ENCODE peak calls at places on chromosome 2, in nine cellular contexts. H, F, R, I, P, M, J, N and Z are unnamed samples.

GRCh38 chr2:156901373-156902031 is 356.0 kb upstream of the GALNT5 start:
- DNase-seq in F (no peak), R (no peak), J (no peak), H (no peak), M (no peak), I (no peak), N (no peak), P (no peak), Z (no peak)

GRCh38 chr2:46803911-46804670 is 111.5 kb downstream of the MCFD2 start:
- DNase-seq in M (no peak), N (no peak), I (peak), F (no peak), P (no peak), J (no peak), R (peak), H (no peak), Z (no peak)

GRCh38 chr2:145484443-145485086 is 964.6 kb upstream of the ZEB2 start:
- DNase-seq in J (peak), N (no peak), I (peak), R (no peak), H (no peak), F (peak), P (no peak), M (peak), Z (peak)

GRCh38 chr2:52934354-52934898 is 833.2 kb upstream of the CHAC2 start:
- DNase-seq in R (peak), J (no peak), N (no peak), F (no peak), M (no peak), H (no peak), I (peak), P (no peak), Z (no peak)

GRCh38 chr2:190190507-190190906 is 128.0 kb upstream of the MSTN start:
- DNase-seq in R (no peak), P (no peak), M (no peak), F (no peak), I (no peak), H (no peak), J (no peak), N (no peak), Z (no peak)

GRCh38 chr2:47028171-47028570 is 112.6 kb upstream of the MCFD2 start:
- DNase-seq in H (no peak), N (no peak), J (no peak), M (no peak), I (no peak), P (no peak), R (no peak), F (no peak), Z (no peak)

GRCh38 chr2:85756195-85756594 is 2.4 kb downstream of the ATOH8 start:
- DNase-seq in F (no peak), R (no peak), M (no peak), J (no peak), I (no peak), H (no peak), P (no peak), N (no peak), Z (no peak)

GRCh38 chr2:43539991-43540860 is 55.6 kb downstream of the THADA start:
- DNase-seq in I (peak), N (no peak), M (no peak), P (no peak), F (no peak), J (no peak), R (peak), H (no peak), Z (no peak)

GRCh38 chr2:196510246-196510645 is 129.3 kb upstream of the CCDC150 start:
- DNase-seq in M (no peak), N (no peak), R (no peak), F (no peak), J (no peak), H (no peak), P (no peak), I (no peak), Z (no peak)

GRCh38 chr2:96142217-96143113 is 2.8 kb downstream of the DUSP2 start:
- DNase-seq in M (no peak), F (peak), H (peak), P (no peak), J (peak), I (no peak), R (no peak), N (peak), Z (no peak)

GRCh38 chr2:119111115-119111975 is 47.2 kb downstream of the C1QL2 start:
- DNase-seq in N (no peak), M (no peak), H (no peak), F (no peak), R (no peak), I (no peak), P (no peak), J (no peak), Z (peak)

GRCh38 chr2:28589746-28590463 is 94.0 kb downstream of the PLB1 start:
- DNase-seq in N (no peak), I (no peak), P (no peak), H (no peak), J (no peak), M (no peak), F (no peak), R (no peak), Z (no peak)

GRCh38 chr2:119475225-119475856 is 43.7 kb downstream of the TMEM37 start:
- DNase-seq in R (no peak), J (peak), I (no peak), F (peak), H (no peak), P (no peak), N (no peak), M (peak), Z (no peak)

GRCh38 chr2:28387082-28387960 is 5.3 kb upstream of the FOSL2 start:
- DNase-seq in I (peak), H (no peak), R (no peak), F (no peak), P (no peak), M (no peak), J (no peak), N (no peak), Z (no peak)

GRCh38 chr2:200306719-200306968 is 151 bp downstream of the SPATS2L start:
- DNase-seq in H (peak), R (no peak), M (no peak), N (no peak), F (no peak), J (no peak), P (no peak), I (no peak), Z (no peak)